ENCODE peak calls at places on chromosomes 5 and 9, in four cellular contexts. One of them, this sample, is unnamed.

GRCh38 chr9:34741628-34742027 is 31.7 kb upstream of the CCL21 start:
- DNase-seq in GM12878: no peak
- DNase-seq in HepG2: no peak
- DNase-seq in K562: no peak
- DNase-seq in this sample: no peak

GRCh38 chr5:157180374-157181264 is at the start of gene ITK:
- DNase-seq in GM12878: no peak
- DNase-seq in HepG2: no peak
- DNase-seq in K562: no peak
- DNase-seq in this sample: no peak

GRCh38 chr9:87111010-87111409 is 163.7 kb upstream of the GAS1 start:
- DNase-seq in GM12878: no peak
- DNase-seq in HepG2: no peak
- DNase-seq in K562: no peak
- DNase-seq in this sample: no peak

GRCh38 chr5:77645158-77645994 is 6.9 kb upstream of the OTP start:
- DNase-seq in GM12878: no peak
- DNase-seq in HepG2: peak; percentile 13
- DNase-seq in K562: peak; percentile 86
- DNase-seq in this sample: peak; percentile 77

GRCh38 chr9:90102292-90102901 is 497.6 kb downstream of the GADD45G start:
- DNase-seq in GM12878: peak; percentile 36
- DNase-seq in HepG2: peak; percentile 71
- DNase-seq in K562: peak; percentile 66
- DNase-seq in this sample: peak; percentile 53

GRCh38 chr9:109289931-109290330 is 30.9 kb downstream of the EPB41L4B start:
- DNase-seq in GM12878: no peak
- DNase-seq in HepG2: no peak
- DNase-seq in K562: no peak
- DNase-seq in this sample: no peak

GRCh38 chr9:117957267-117957666 is 253.1 kb downstream of the TLR4 start:
- DNase-seq in GM12878: no peak
- DNase-seq in HepG2: no peak
- DNase-seq in K562: no peak
- DNase-seq in this sample: no peak

GRCh38 chr9:135156525-135157510 is 69.3 kb downstream of the OLFM1 start:
- DNase-seq in GM12878: no peak
- DNase-seq in HepG2: peak; percentile 15
- DNase-seq in K562: peak; percentile 73
- DNase-seq in this sample: peak; percentile 61

GRCh38 chr5:149790276-149790675 is 60.2 kb downstream of the PPARGC1B start:
- DNase-seq in GM12878: no peak
- DNase-seq in HepG2: no peak
- DNase-seq in K562: no peak
- DNase-seq in this sample: no peak

DNA sequence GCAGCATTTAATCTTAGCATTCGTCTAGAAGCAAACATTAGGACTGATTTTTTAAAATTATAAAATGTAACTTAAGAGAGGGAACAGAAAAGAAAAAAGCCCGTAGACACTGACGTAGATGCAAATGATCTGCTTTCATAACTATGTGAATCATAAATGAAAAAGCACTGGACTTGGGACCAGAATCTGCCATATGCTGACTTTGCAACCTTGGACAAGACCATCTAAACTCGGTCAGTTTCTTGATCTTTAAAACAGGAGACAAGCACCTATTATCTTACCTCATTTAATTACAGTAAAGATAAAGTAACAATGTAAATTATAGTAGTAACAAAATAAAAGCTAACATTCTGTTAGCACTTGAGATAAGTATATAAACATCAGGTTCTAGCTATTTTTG is 20.0 kb downstream of the FBXW2 start:
- DNase-seq in GM12878: no peak
- DNase-seq in HepG2: no peak
- DNase-seq in K562: no peak
- DNase-seq in this sample: no peak
- TF ChIP-seq BRCA1 in GM12878: no peak
- TF ChIP-seq BRCA1 in HepG2: no peak
- TF ChIP-seq BRCA1 in K562: no peak
- TF ChIP-seq BRCA1 in this sample: no peak

GRCh38 chr5:92409131-92409530 is 1026.0 kb upstream of the ARRDC3 start:
- DNase-seq in GM12878: no peak
- DNase-seq in HepG2: no peak
- DNase-seq in K562: no peak
- DNase-seq in this sample: no peak
- TF ChIP-seq ZNF274 in GM12878: no peak
- TF ChIP-seq ZNF274 in HepG2: no peak
- TF ChIP-seq ZNF274 in K562: no peak
- TF ChIP-seq ZNF274 in this sample: no peak

GRCh38 chr5:173231996-173232498 is 3.0 kb downstream of the NKX2-5 start:
- DNase-seq in GM12878: no peak
- DNase-seq in HepG2: no peak
- DNase-seq in K562: no peak
- DNase-seq in this sample: no peak
- TF ChIP-seq BRCA1 in GM12878: no peak
- TF ChIP-seq BRCA1 in HepG2: no peak
- TF ChIP-seq BRCA1 in K562: no peak
- TF ChIP-seq BRCA1 in this sample: no peak

GRCh38 chr9:33196736-33197135 is 29.6 kb upstream of the B4GALT1 start:
- DNase-seq in GM12878: no peak
- DNase-seq in HepG2: no peak
- DNase-seq in K562: no peak
- DNase-seq in this sample: no peak
- TF ChIP-seq ZNF274 in GM12878: no peak
- TF ChIP-seq ZNF274 in HepG2: no peak
- TF ChIP-seq ZNF274 in K562: no peak
- TF ChIP-seq ZNF274 in this sample: no peak

GRCh38 chr9:85941966-85942912 is 1.3 kb downstream of the NAA35 start:
- DNase-seq in GM12878: no peak
- DNase-seq in HepG2: no peak
- DNase-seq in K562: no peak
- DNase-seq in this sample: no peak
- TF ChIP-seq BRCA1 in GM12878: no peak
- TF ChIP-seq BRCA1 in HepG2: no peak
- TF ChIP-seq BRCA1 in K562: no peak
- TF ChIP-seq BRCA1 in this sample: no peak

DNA sequence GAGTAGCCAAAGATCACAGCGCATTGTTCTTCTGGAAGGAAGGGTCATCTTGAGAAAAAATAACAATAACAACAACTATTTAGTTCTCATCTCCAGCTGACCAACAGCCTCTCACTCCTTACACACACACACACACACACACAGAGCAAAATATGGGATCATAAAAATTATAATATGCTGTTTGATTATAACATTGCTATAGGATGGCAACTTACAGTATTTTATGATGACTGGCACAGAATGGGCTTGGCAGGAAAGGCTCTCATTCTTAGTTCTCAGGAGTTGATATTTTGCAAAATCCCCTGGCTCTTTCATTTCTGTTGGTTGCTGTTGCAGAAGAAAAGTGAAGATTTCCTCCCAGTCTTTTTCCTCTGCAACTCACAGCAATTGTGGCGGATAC is 161.0 kb upstream of the DMAC1 start:
- DNase-seq in GM12878: no peak
- DNase-seq in HepG2: no peak
- DNase-seq in K562: no peak
- DNase-seq in this sample: no peak
- TF ChIP-seq ZNF274 in GM12878: no peak
- TF ChIP-seq ZNF274 in HepG2: no peak
- TF ChIP-seq ZNF274 in K562: no peak
- TF ChIP-seq ZNF274 in this sample: no peak

DNA sequence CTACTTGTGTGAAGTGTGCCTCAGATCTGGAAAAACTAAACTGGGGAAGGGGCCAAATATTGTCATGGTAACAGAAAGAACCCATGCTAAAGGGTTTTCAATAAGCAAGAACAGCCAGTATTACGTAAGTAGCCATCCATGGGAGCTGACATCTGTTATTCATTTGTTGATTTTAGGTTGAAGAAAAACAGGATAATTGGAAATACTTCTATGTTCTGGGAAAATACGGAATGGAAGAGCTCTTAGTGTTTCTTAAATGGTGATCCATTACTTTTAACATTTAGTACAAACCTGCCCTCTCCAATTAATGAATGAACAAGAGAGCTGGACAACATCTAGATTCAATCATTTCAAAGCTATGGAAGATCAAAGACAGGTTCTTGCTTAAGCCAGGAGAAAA is 485.9 kb downstream of the NTRK2 start:
- DNase-seq in GM12878: no peak
- DNase-seq in HepG2: no peak
- DNase-seq in K562: no peak
- DNase-seq in this sample: no peak
- TF ChIP-seq BRCA1 in GM12878: no peak
- TF ChIP-seq BRCA1 in HepG2: no peak
- TF ChIP-seq BRCA1 in K562: no peak
- TF ChIP-seq BRCA1 in this sample: no peak

This sample was measured in H1.